ENCODE peak calls at places on chromosomes 1 and 21, in five cellular contexts. One of them, this sample, is unnamed.

GRCh38 chr1:53562256-53562982 is 103.2 kb downstream of the DMRTB1 start:
- DNase-seq in K562: no peak
- DNase-seq in A549: no peak
- DNase-seq in H1: no peak
- DNase-seq in GM12878: no peak
- DNase-seq in this sample: no peak

GRCh38 chr1:44220001-44220751 is 6.9 kb downstream of the DMAP1 start:
- DNase-seq in GM12878: no peak
- DNase-seq in A549: no peak
- DNase-seq in H1: no peak
- DNase-seq in K562: no peak
- DNase-seq in this sample: no peak

GRCh38 chr1:244599937-244600350 is 53.0 kb upstream of the DESI2 start:
- DNase-seq in A549: peak; percentile 82
- DNase-seq in H1: no peak
- DNase-seq in K562: peak; percentile 25
- DNase-seq in GM12878: peak; percentile 40
- DNase-seq in this sample: peak; percentile 16

GRCh38 chr1:108000620-108001105 is 35.7 kb upstream of the VAV3 start:
- DNase-seq in K562: no peak
- DNase-seq in GM12878: no peak
- DNase-seq in H1: no peak
- DNase-seq in A549: peak; percentile 1
- DNase-seq in this sample: peak; percentile 11

GRCh38 chr1:10253755-10254154 is 43.4 kb downstream of the KIF1B start:
- DNase-seq in A549: peak; percentile 35
- DNase-seq in GM12878: no peak
- DNase-seq in H1: no peak
- DNase-seq in K562: no peak
- DNase-seq in this sample: no peak

GRCh38 chr21:35663856-35664606 is 396.3 kb downstream of the SETD4 start:
- DNase-seq in A549: no peak
- DNase-seq in K562: no peak
- DNase-seq in GM12878: no peak
- DNase-seq in H1: no peak
- DNase-seq in this sample: no peak

GRCh38 chr1:210541680-210542358 is 213.1 kb downstream of the HHAT start:
- DNase-seq in A549: peak; percentile 20
- DNase-seq in H1: no peak
- DNase-seq in GM12878: no peak
- DNase-seq in K562: no peak
- DNase-seq in this sample: no peak

GRCh38 chr1:216184281-216184680 is 239.0 kb downstream of the USH2A start:
- DNase-seq in GM12878: no peak
- DNase-seq in K562: no peak
- DNase-seq in H1: no peak
- DNase-seq in A549: no peak
- DNase-seq in this sample: no peak

GRCh38 chr1:199688133-199688676 is 339.3 kb upstream of the NR5A2 start:
- DNase-seq in K562: no peak
- DNase-seq in H1: no peak
- DNase-seq in A549: no peak
- DNase-seq in GM12878: no peak
- DNase-seq in this sample: no peak

GRCh38 chr21:16541366-16541765 is 811.6 kb downstream of the USP25 start:
- DNase-seq in K562: no peak
- DNase-seq in A549: no peak
- DNase-seq in H1: no peak
- DNase-seq in GM12878: no peak
- DNase-seq in this sample: no peak

GRCh38 chr1:117229217-117229616 is 18.5 kb upstream of the VTCN1 start:
- DNase-seq in A549: no peak
- DNase-seq in K562: no peak
- DNase-seq in H1: no peak
- DNase-seq in GM12878: no peak
- DNase-seq in this sample: no peak

GRCh38 chr1:186286615-186287317 is 88.3 kb downstream of the TPR start:
- DNase-seq in H1: no peak
- DNase-seq in GM12878: no peak
- DNase-seq in A549: no peak
- DNase-seq in K562: no peak
- DNase-seq in this sample: no peak

GRCh38 chr1:59412705-59413326 is 115.9 kb downstream of the FGGY start:
- DNase-seq in K562: no peak
- DNase-seq in H1: no peak
- DNase-seq in A549: no peak
- DNase-seq in GM12878: no peak
- DNase-seq in this sample: no peak

GRCh38 chr1:211135342-211135950 is 1.5 kb upstream of the KCNH1 start:
- DNase-seq in H1: no peak
- DNase-seq in GM12878: peak; percentile 9
- DNase-seq in A549: peak; percentile 72
- DNase-seq in K562: peak; percentile 33
- DNase-seq in this sample: peak; percentile 29

GRCh38 chr1:15090373-15090772 is 63.2 kb upstream of the TMEM51 start:
- DNase-seq in GM12878: no peak
- DNase-seq in K562: no peak
- DNase-seq in A549: no peak
- DNase-seq in H1: peak; percentile 80
- DNase-seq in this sample: peak; percentile 64

GRCh38 chr1:24562625-24563024 is 6.7 kb downstream of the NCMAP start:
- DNase-seq in H1: no peak
- DNase-seq in GM12878: no peak
- DNase-seq in K562: no peak
- DNase-seq in A549: peak; percentile 30
- DNase-seq in this sample: no peak

GRCh38 chr1:73736125-73736524 is 461.9 kb downstream of the LRRIQ3 start:
- DNase-seq in GM12878: no peak
- DNase-seq in H1: no peak
- DNase-seq in A549: no peak
- DNase-seq in K562: no peak
- DNase-seq in this sample: no peak

GRCh38 chr1:5514519-5515183 is 477.6 kb downstream of the NPHP4 start:
- DNase-seq in GM12878: no peak
- DNase-seq in H1: peak; percentile 94
- DNase-seq in A549: peak; percentile 25
- DNase-seq in K562: peak; percentile 95
- DNase-seq in this sample: peak; percentile 21

GRCh38 chr1:157004286-157004685 is 41.3 kb downstream of the ARHGEF11 start:
- DNase-seq in H1: peak; percentile 41
- DNase-seq in A549: no peak
- DNase-seq in K562: no peak
- DNase-seq in GM12878: no peak
- DNase-seq in this sample: no peak

GRCh38 chr1:77831976-77832695 is 52.7 kb downstream of the MIGA1 start:
- DNase-seq in K562: no peak
- DNase-seq in A549: no peak
- DNase-seq in GM12878: no peak
- DNase-seq in H1: no peak
- DNase-seq in this sample: no peak

GRCh38 chr1:3548156-3548893 is 63.0 kb downstream of the MEGF6 start:
- DNase-seq in A549: no peak
- DNase-seq in K562: no peak
- DNase-seq in GM12878: no peak
- DNase-seq in H1: no peak
- DNase-seq in this sample: no peak

DNA sequence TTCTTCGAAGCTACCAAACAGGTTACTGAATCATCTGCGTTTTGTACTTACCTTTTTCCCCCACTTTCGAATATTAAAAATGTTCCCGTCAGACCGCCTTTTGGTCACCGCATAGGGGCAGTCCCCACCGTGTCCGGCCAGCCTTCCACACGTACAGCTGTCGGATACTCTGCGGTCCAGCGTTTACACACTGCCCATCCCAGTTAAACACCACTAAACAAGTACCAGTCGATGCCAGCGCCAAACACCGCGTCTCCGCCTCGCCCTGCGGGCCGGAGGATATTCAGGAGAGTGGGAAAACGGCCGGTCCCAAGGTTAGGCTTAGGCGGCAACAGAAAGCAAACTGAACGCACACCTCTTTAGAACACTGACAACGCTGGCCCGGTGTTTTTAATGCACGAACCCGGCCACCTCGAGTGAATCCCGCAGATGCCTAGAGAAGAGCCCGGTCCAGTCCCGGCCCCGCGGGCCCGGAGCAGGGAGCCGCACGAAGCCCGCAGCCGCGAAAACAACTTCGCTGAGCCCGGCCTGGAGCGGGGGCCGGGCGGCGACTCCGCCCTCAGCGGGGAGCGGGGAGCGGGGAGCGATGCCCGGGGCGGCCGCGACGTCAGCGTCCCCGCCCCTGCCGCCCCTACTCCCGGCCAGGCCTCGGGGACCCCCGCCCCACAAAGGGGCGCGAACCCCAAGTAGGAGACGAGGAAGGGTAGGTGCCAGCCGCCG is 730 bp upstream of the PHF13 start:
- DNase-seq in K562: peak; percentile 87
- DNase-seq in GM12878: no peak
- DNase-seq in A549: peak; percentile 38
- DNase-seq in H1: no peak
- DNase-seq in this sample: peak; percentile 23
- TF ChIP-seq KDM1A in K562: no peak
- TF ChIP-seq KDM1A in GM12878: no peak
- TF ChIP-seq KDM1A in A549: no peak
- TF ChIP-seq KDM1A in H1: no peak
- TF ChIP-seq KDM1A in this sample: no peak

DNA sequence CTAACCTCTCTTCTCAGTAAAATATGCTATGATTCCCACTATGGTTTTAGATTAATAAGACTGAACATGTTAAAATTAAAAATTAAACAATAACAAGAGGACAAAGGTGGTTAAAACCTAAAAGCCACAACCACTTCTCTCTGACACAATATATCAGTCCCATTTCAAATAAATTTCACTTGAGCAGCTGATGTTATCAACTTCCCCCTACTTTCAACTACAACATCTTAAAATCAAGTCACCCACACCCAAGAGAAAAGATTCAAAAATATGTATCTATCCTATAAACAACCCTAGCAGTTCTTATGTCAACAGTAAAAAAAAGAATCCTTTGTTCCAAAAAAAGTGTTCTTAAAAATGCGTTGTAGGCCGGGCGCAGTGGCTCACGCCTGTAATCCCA is 7.5 kb downstream of the PUM1 start:
- DNase-seq in GM12878: no peak
- DNase-seq in A549: no peak
- DNase-seq in K562: no peak
- DNase-seq in H1: no peak
- DNase-seq in this sample: no peak
- TF ChIP-seq KDM1A in GM12878: no peak
- TF ChIP-seq KDM1A in A549: no peak
- TF ChIP-seq KDM1A in K562: no peak
- TF ChIP-seq KDM1A in H1: no peak
- TF ChIP-seq KDM1A in this sample: no peak

DNA sequence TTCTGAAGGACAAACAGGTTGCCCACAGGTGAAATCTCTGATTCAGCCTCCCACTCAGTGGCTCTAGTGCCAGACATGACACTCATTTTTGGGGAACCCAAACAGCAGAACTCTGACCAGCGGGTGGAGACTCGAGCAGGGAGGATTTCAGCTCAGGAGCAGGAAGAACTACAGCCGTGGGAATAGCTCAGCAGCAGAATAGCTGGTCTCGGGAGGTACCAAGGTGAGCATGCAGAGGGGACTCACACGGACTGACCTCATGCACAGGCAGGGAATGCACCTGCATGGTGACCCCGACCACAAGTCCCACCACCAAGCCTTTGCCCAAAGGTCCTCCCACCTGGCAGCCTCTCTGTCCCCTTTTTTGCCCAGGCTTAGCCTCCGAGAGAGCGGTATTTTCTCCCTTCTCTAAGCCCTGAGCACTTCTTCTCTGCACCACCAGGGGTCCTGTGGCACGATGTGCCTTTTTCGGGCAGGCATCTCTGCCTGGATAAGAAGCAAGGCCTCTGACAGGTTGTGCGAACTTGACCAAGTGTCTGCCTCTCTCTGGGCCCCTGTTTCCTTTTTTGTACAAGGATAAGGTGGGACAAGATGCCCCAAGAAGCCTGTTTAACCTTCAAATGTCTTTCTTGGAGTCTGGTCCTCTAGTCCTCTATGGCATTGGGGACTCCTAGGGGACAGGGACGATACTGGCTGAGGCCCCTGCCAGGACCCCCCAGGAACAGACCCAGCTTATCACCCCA is 8.8 kb upstream of the FGR start:
- DNase-seq in GM12878: no peak
- DNase-seq in H1: peak; percentile 83
- DNase-seq in K562: peak; percentile 73
- DNase-seq in A549: peak; percentile 62
- DNase-seq in this sample: peak; percentile 55
- TF ChIP-seq KDM1A in GM12878: no peak
- TF ChIP-seq KDM1A in H1: no peak
- TF ChIP-seq KDM1A in K562: no peak
- TF ChIP-seq KDM1A in A549: no peak
- TF ChIP-seq KDM1A in this sample: no peak

GRCh38 chr1:101377436-101377835 is 140.6 kb downstream of the S1PR1 start:
- DNase-seq in A549: no peak
- DNase-seq in H1: no peak
- DNase-seq in K562: no peak
- DNase-seq in GM12878: no peak
- DNase-seq in this sample: no peak
- TF ChIP-seq KDM1A in A549: no peak
- TF ChIP-seq KDM1A in H1: no peak
- TF ChIP-seq KDM1A in K562: no peak
- TF ChIP-seq KDM1A in GM12878: no peak
- TF ChIP-seq KDM1A in this sample: no peak

GRCh38 chr1:22410401-22410800 is 41.2 kb upstream of the ZBTB40 start:
- DNase-seq in A549: no peak
- DNase-seq in GM12878: no peak
- DNase-seq in H1: no peak
- DNase-seq in K562: no peak
- DNase-seq in this sample: no peak

GRCh38 chr1:22411589-22411988 is 40.1 kb upstream of the ZBTB40 start:
- DNase-seq in GM12878: no peak
- DNase-seq in H1: no peak
- DNase-seq in K562: no peak
- DNase-seq in A549: no peak
- DNase-seq in this sample: no peak

GRCh38 chr1:22406722-22407495 is 44.7 kb upstream of the ZBTB40 start:
- DNase-seq in GM12878: no peak
- DNase-seq in A549: no peak
- DNase-seq in K562: no peak
- DNase-seq in H1: no peak
- DNase-seq in this sample: no peak

GRCh38 chr1:22410928-22411495 is 40.6 kb upstream of the ZBTB40 start:
- DNase-seq in K562: no peak
- DNase-seq in A549: no peak
- DNase-seq in H1: no peak
- DNase-seq in GM12878: no peak
- DNase-seq in this sample: no peak

GRCh38 chr1:22408180-22408579 is 43.5 kb upstream of the ZBTB40 start:
- DNase-seq in A549: no peak
- DNase-seq in H1: no peak
- DNase-seq in K562: no peak
- DNase-seq in GM12878: no peak
- DNase-seq in this sample: no peak
- TF ChIP-seq KDM1A in A549: no peak
- TF ChIP-seq KDM1A in H1: no peak
- TF ChIP-seq KDM1A in K562: no peak
- TF ChIP-seq KDM1A in GM12878: no peak
- TF ChIP-seq KDM1A in this sample: no peak